ENCODE peak calls at places on chromosome 19, in eight cellular contexts. One of them, this sample, is unnamed.

GRCh38 chr19:18156841-18157464 is 4.0 kb downstream of the PIK3R2 start:
- DNase-seq in HS-27A: peak; percentile 27
- DNase-seq in right atrium auricular region: peak; percentile 81
- DNase-seq in CD8-positive, alpha-beta T cell: no peak
- DNase-seq in activated T-cell treated with anti-CD3 and anti-CD28 coated beads for 1 hour: no peak
- DNase-seq in GM10248: no peak
- DNase-seq in ovary: peak; percentile 92
- DNase-seq in hypothalamus: peak; percentile 22
- DNase-seq in this sample: no peak

GRCh38 chr19:48271531-48272151 is 1.8 kb downstream of the ZNF114 start:
- DNase-seq in ovary: no peak
- DNase-seq in hypothalamus: no peak
- DNase-seq in GM10248: peak; percentile 63
- DNase-seq in right atrium auricular region: no peak
- DNase-seq in HS-27A: no peak
- DNase-seq in activated T-cell treated with anti-CD3 and anti-CD28 coated beads for 1 hour: no peak
- DNase-seq in CD8-positive, alpha-beta T cell: no peak
- DNase-seq in this sample: peak; percentile 68

GRCh38 chr19:48053856-48054255 is 10.0 kb upstream of the CABP5 start:
- DNase-seq in CD8-positive, alpha-beta T cell: no peak
- DNase-seq in right atrium auricular region: no peak
- DNase-seq in hypothalamus: no peak
- DNase-seq in activated T-cell treated with anti-CD3 and anti-CD28 coated beads for 1 hour: no peak
- DNase-seq in HS-27A: no peak
- DNase-seq in ovary: no peak
- DNase-seq in GM10248: no peak
- DNase-seq in this sample: no peak

GRCh38 chr19:15526408-15526807 is 18.1 kb downstream of the CYP4F22 start:
- DNase-seq in ovary: no peak
- DNase-seq in activated T-cell treated with anti-CD3 and anti-CD28 coated beads for 1 hour: no peak
- DNase-seq in right atrium auricular region: no peak
- DNase-seq in hypothalamus: no peak
- DNase-seq in GM10248: no peak
- DNase-seq in HS-27A: no peak
- DNase-seq in CD8-positive, alpha-beta T cell: no peak
- DNase-seq in this sample: no peak

GRCh38 chr19:41753936-41754529 is 1.3 kb upstream of the CEACAM6 start:
- DNase-seq in hypothalamus: no peak
- DNase-seq in activated T-cell treated with anti-CD3 and anti-CD28 coated beads for 1 hour: peak; percentile 63
- DNase-seq in HS-27A: peak; percentile 24
- DNase-seq in right atrium auricular region: no peak
- DNase-seq in ovary: peak; percentile 21
- DNase-seq in GM10248: peak; percentile 33
- DNase-seq in CD8-positive, alpha-beta T cell: peak; percentile 46
- DNase-seq in this sample: peak; percentile 79

GRCh38 chr19:56294557-56294956 is 20.1 kb downstream of the ZSCAN5A start:
- DNase-seq in hypothalamus: no peak
- DNase-seq in GM10248: no peak
- DNase-seq in right atrium auricular region: no peak
- DNase-seq in HS-27A: no peak
- DNase-seq in activated T-cell treated with anti-CD3 and anti-CD28 coated beads for 1 hour: no peak
- DNase-seq in ovary: no peak
- DNase-seq in CD8-positive, alpha-beta T cell: no peak
- DNase-seq in this sample: no peak

GRCh38 chr19:56720281-56720680 is 48.7 kb upstream of the ZNF835 start:
- DNase-seq in GM10248: no peak
- DNase-seq in CD8-positive, alpha-beta T cell: no peak
- DNase-seq in activated T-cell treated with anti-CD3 and anti-CD28 coated beads for 1 hour: no peak
- DNase-seq in right atrium auricular region: no peak
- DNase-seq in ovary: peak; percentile 69
- DNase-seq in hypothalamus: peak; percentile 46
- DNase-seq in HS-27A: no peak
- DNase-seq in this sample: no peak

GRCh38 chr19:11506101-11506555 is 489 bp upstream of the ZNF653 start:
- DNase-seq in GM10248: no peak
- DNase-seq in right atrium auricular region: no peak
- DNase-seq in CD8-positive, alpha-beta T cell: no peak
- DNase-seq in ovary: no peak
- DNase-seq in hypothalamus: no peak
- DNase-seq in HS-27A: no peak
- DNase-seq in activated T-cell treated with anti-CD3 and anti-CD28 coated beads for 1 hour: no peak
- DNase-seq in this sample: no peak

GRCh38 chr19:31338069-31338767 is 11.0 kb downstream of the TSHZ3 start:
- DNase-seq in activated T-cell treated with anti-CD3 and anti-CD28 coated beads for 1 hour: no peak
- DNase-seq in CD8-positive, alpha-beta T cell: no peak
- DNase-seq in hypothalamus: no peak
- DNase-seq in HS-27A: no peak
- DNase-seq in right atrium auricular region: peak; percentile 81
- DNase-seq in GM10248: no peak
- DNase-seq in ovary: peak; percentile 84
- DNase-seq in this sample: peak; percentile 79

GRCh38 chr19:40908981-40909380 is 26.9 kb upstream of the CYP2A7 start:
- DNase-seq in GM10248: no peak
- DNase-seq in HS-27A: no peak
- DNase-seq in CD8-positive, alpha-beta T cell: peak; percentile 35
- DNase-seq in hypothalamus: no peak
- DNase-seq in ovary: no peak
- DNase-seq in right atrium auricular region: no peak
- DNase-seq in activated T-cell treated with anti-CD3 and anti-CD28 coated beads for 1 hour: peak; percentile 23
- DNase-seq in this sample: no peak

GRCh38 chr19:48714759-48715261 is 4.7 kb downstream of the MAMSTR start:
- DNase-seq in hypothalamus: no peak
- DNase-seq in GM10248: no peak
- DNase-seq in activated T-cell treated with anti-CD3 and anti-CD28 coated beads for 1 hour: no peak
- DNase-seq in HS-27A: no peak
- DNase-seq in right atrium auricular region: no peak
- DNase-seq in ovary: peak; percentile 25
- DNase-seq in CD8-positive, alpha-beta T cell: no peak
- DNase-seq in this sample: peak; percentile 24

GRCh38 chr19:31211088-31211487 is 138.1 kb downstream of the TSHZ3 start:
- DNase-seq in activated T-cell treated with anti-CD3 and anti-CD28 coated beads for 1 hour: no peak
- DNase-seq in ovary: no peak
- DNase-seq in CD8-positive, alpha-beta T cell: no peak
- DNase-seq in right atrium auricular region: no peak
- DNase-seq in hypothalamus: no peak
- DNase-seq in HS-27A: no peak
- DNase-seq in GM10248: no peak
- DNase-seq in this sample: no peak

GRCh38 chr19:49861127-49861526 is 6.2 kb downstream of the PNKP start:
- DNase-seq in right atrium auricular region: no peak
- DNase-seq in CD8-positive, alpha-beta T cell: no peak
- DNase-seq in activated T-cell treated with anti-CD3 and anti-CD28 coated beads for 1 hour: no peak
- DNase-seq in hypothalamus: no peak
- DNase-seq in GM10248: no peak
- DNase-seq in ovary: peak; percentile 74
- DNase-seq in HS-27A: no peak
- DNase-seq in this sample: peak; percentile 55

GRCh38 chr19:17309198-17309961 is at the start of gene DDA1:
- DNase-seq in GM10248: peak; percentile 98
- DNase-seq in ovary: peak; percentile 100
- DNase-seq in right atrium auricular region: peak; percentile 100
- DNase-seq in CD8-positive, alpha-beta T cell: peak; percentile 99
- DNase-seq in hypothalamus: peak; percentile 99
- DNase-seq in activated T-cell treated with anti-CD3 and anti-CD28 coated beads for 1 hour: peak; percentile 97
- DNase-seq in HS-27A: peak; percentile 97
- DNase-seq in this sample: peak; percentile 100

GRCh38 chr19:12867120-12868099 is 13.8 kb downstream of the DNASE2 start:
- DNase-seq in right atrium auricular region: no peak
- DNase-seq in CD8-positive, alpha-beta T cell: peak; percentile 60
- DNase-seq in HS-27A: no peak
- DNase-seq in GM10248: peak; percentile 94
- DNase-seq in activated T-cell treated with anti-CD3 and anti-CD28 coated beads for 1 hour: peak; percentile 65
- DNase-seq in hypothalamus: no peak
- DNase-seq in ovary: peak; percentile 75
- DNase-seq in this sample: peak; percentile 91

GRCh38 chr19:16944626-16945363 is 56.0 kb downstream of the F2RL3 start:
- DNase-seq in GM10248: peak; percentile 4
- DNase-seq in HS-27A: no peak
- DNase-seq in ovary: no peak
- DNase-seq in activated T-cell treated with anti-CD3 and anti-CD28 coated beads for 1 hour: no peak
- DNase-seq in right atrium auricular region: peak; percentile 48
- DNase-seq in CD8-positive, alpha-beta T cell: no peak
- DNase-seq in hypothalamus: no peak
- DNase-seq in this sample: no peak

GRCh38 chr19:1882089-1882785 is 3.1 kb downstream of the ABHD17A start:
- DNase-seq in ovary: no peak
- DNase-seq in hypothalamus: no peak
- DNase-seq in CD8-positive, alpha-beta T cell: peak; percentile 63
- DNase-seq in activated T-cell treated with anti-CD3 and anti-CD28 coated beads for 1 hour: peak; percentile 67
- DNase-seq in HS-27A: no peak
- DNase-seq in GM10248: no peak
- DNase-seq in right atrium auricular region: no peak
- DNase-seq in this sample: no peak

GRCh38 chr19:29871143-29871542 is 59.4 kb downstream of the CCNE1 start:
- DNase-seq in GM10248: no peak
- DNase-seq in right atrium auricular region: no peak
- DNase-seq in activated T-cell treated with anti-CD3 and anti-CD28 coated beads for 1 hour: no peak
- DNase-seq in ovary: no peak
- DNase-seq in CD8-positive, alpha-beta T cell: no peak
- DNase-seq in HS-27A: no peak
- DNase-seq in hypothalamus: no peak
- DNase-seq in this sample: no peak

GRCh38 chr19:49546825-49547565 is 19.2 kb downstream of the RCN3 start:
- DNase-seq in activated T-cell treated with anti-CD3 and anti-CD28 coated beads for 1 hour: peak; percentile 45
- DNase-seq in HS-27A: peak; percentile 81
- DNase-seq in ovary: peak; percentile 85
- DNase-seq in right atrium auricular region: peak; percentile 78
- DNase-seq in GM10248: peak; percentile 80
- DNase-seq in hypothalamus: peak; percentile 31
- DNase-seq in CD8-positive, alpha-beta T cell: no peak
- DNase-seq in this sample: peak; percentile 71

GRCh38 chr19:47377208-47377701 is 28.1 kb downstream of the DHX34 start:
- DNase-seq in right atrium auricular region: no peak
- DNase-seq in HS-27A: no peak
- DNase-seq in GM10248: no peak
- DNase-seq in hypothalamus: no peak
- DNase-seq in ovary: no peak
- DNase-seq in activated T-cell treated with anti-CD3 and anti-CD28 coated beads for 1 hour: no peak
- DNase-seq in CD8-positive, alpha-beta T cell: no peak
- DNase-seq in this sample: no peak

GRCh38 chr19:39701291-39701690 is 3.0 kb upstream of the LGALS14 start:
- DNase-seq in GM10248: no peak
- DNase-seq in ovary: no peak
- DNase-seq in CD8-positive, alpha-beta T cell: no peak
- DNase-seq in HS-27A: no peak
- DNase-seq in activated T-cell treated with anti-CD3 and anti-CD28 coated beads for 1 hour: no peak
- DNase-seq in hypothalamus: no peak
- DNase-seq in right atrium auricular region: no peak
- DNase-seq in this sample: no peak